ENCODE peak calls at places on chromosomes 4 and X, in four cellular contexts. N is activated T-cell treated with anti-CD3 and anti-CD28 coated beads, Interleukin-2, amount 50 U/mL, for 1 hour; W is Caki2; O is fibroblast of the aortic adventitia. B is an unnamed sample.

GRCh38 chr4:73450398-73451004 is 14.5 kb downstream of the AFP start:
- DNase-seq in O (peak), W (peak), N (no peak), B (peak)

GRCh38 chr4:123477804-123478209 is 81.2 kb downstream of the SPRY1 start:
- DNase-seq in W (no peak), O (peak), N (peak), B (no peak)

GRCh38 chrX:8813036-8813435 is 11.9 kb upstream of the FAM9A start:
- DNase-seq in O (no peak), N (no peak), W (no peak), B (no peak)

GRCh38 chr4:119027815-119028214 is 107.8 kb upstream of the MYOZ2 start:
- DNase-seq in N (no peak), W (no peak), O (no peak), B (no peak)

GRCh38 chrX:40099046-40099968 is 1.5 kb upstream of the BCOR start:
- DNase-seq in N (peak), W (peak), O (no peak), B (no peak)

GRCh38 chr4:168886361-168886760 is 123.7 kb downstream of the CBR4 start:
- DNase-seq in N (no peak), O (no peak), W (no peak), B (no peak)

GRCh38 chrX:66638591-66639500 is at the start of gene EDA2R:
- DNase-seq in O (peak), W (peak), N (no peak), B (peak)

GRCh38 chrX:16060252-16060651 is 63.1 kb upstream of the GRPR start:
- DNase-seq in W (no peak), N (no peak), O (no peak), B (no peak)

GRCh38 chr4:183200453-183200852 is 101.4 kb downstream of the WWC2 start:
- DNase-seq in O (peak), W (peak), N (no peak), B (no peak)

GRCh38 chr4:120850048-120850599 is 72.4 kb downstream of the PRDM5 start:
- DNase-seq in W (no peak), O (peak), N (no peak), B (no peak)

GRCh38 chr4:86595426-86595805 is 1.3 kb downstream of the PTPN13 start:
- DNase-seq in O (no peak), N (no peak), W (no peak), B (peak)

GRCh38 chr4:2269618-2270163 is 7.8 kb upstream of the MXD4 start:
- DNase-seq in O (no peak), N (no peak), W (no peak), B (no peak)

GRCh38 chr4:86856896-86857295 is 7.7 kb upstream of the SLC10A6 start:
- DNase-seq in W (no peak), N (no peak), O (no peak), B (no peak)

GRCh38 chrX:15143050-15143824 is 126.6 kb downstream of the ASB9 start:
- DNase-seq in O (peak), N (peak), W (peak), B (peak)

GRCh38 chr4:155974476-155974749 is 20.7 kb upstream of the CTSO start:
- DNase-seq in O (no peak), W (no peak), N (no peak), B (no peak)

GRCh38 chr4:2938906-2939305 is 24.3 kb downstream of the NOP14 start:
- DNase-seq in W (no peak), N (peak), O (no peak), B (no peak)

GRCh38 chr4:82450966-82451755 is 20.8 kb downstream of the ENOPH1 start:
- DNase-seq in N (no peak), W (no peak), O (no peak), B (no peak)

GRCh38 chr4:15149842-15150592 is 147.7 kb downstream of the CPEB2 start:
- DNase-seq in W (peak), O (peak), N (no peak), B (peak)

B was measured in ELF-1.